ENCODE peak calls at places on chromosomes 13 and 19, in four cellular contexts. One of them, this sample, is unnamed.

GRCh38 chr19:55088543-55089265 is 13.0 kb downstream of the EPS8L1 start:
- DNase-seq in SK-N-SH: peak
- DNase-seq in mucosa of descending colon: peak
- DNase-seq in pancreas: peak
- DNase-seq in this sample: peak

GRCh38 chr19:45687599-45687998 is 4.2 kb downstream of the SNRPD2 start:
- DNase-seq in mucosa of descending colon: no peak
- DNase-seq in SK-N-SH: no peak
- DNase-seq in pancreas: no peak
- DNase-seq in this sample: no peak

GRCh38 chr19:58518261-58519086 is 1.1 kb downstream of the ZBTB45 start:
- DNase-seq in pancreas: no peak
- DNase-seq in SK-N-SH: peak
- DNase-seq in mucosa of descending colon: peak
- DNase-seq in this sample: no peak

GRCh38 chr13:46388846-46389245 is 1.8 kb upstream of the RUBCNL start:
- DNase-seq in mucosa of descending colon: no peak
- DNase-seq in pancreas: no peak
- DNase-seq in SK-N-SH: no peak
- DNase-seq in this sample: no peak

GRCh38 chr19:7845390-7846179 is 15.6 kb downstream of the EVI5L start:
- DNase-seq in pancreas: no peak
- DNase-seq in mucosa of descending colon: no peak
- DNase-seq in SK-N-SH: no peak
- DNase-seq in this sample: no peak

GRCh38 chr13:98557934-98558630 is 18.8 kb downstream of the STK24 start:
- DNase-seq in SK-N-SH: no peak
- DNase-seq in pancreas: no peak
- DNase-seq in mucosa of descending colon: no peak
- DNase-seq in this sample: no peak

GRCh38 chr13:51832471-51833152 is 12.4 kb downstream of the TMEM272 start:
- DNase-seq in mucosa of descending colon: no peak
- DNase-seq in SK-N-SH: peak
- DNase-seq in pancreas: no peak
- DNase-seq in this sample: peak

GRCh38 chr13:79626924-79627323 is 146.0 kb downstream of the NDFIP2 start:
- DNase-seq in pancreas: no peak
- DNase-seq in SK-N-SH: no peak
- DNase-seq in mucosa of descending colon: no peak
- DNase-seq in this sample: no peak

GRCh38 chr19:13841339-13842293 is 35.3 kb upstream of the NANOS3 start:
- DNase-seq in SK-N-SH: peak
- DNase-seq in pancreas: peak
- DNase-seq in mucosa of descending colon: peak
- DNase-seq in this sample: peak

GRCh38 chr19:8069116-8069973 is 16.8 kb downstream of the CCL25 start:
- DNase-seq in pancreas: no peak
- DNase-seq in mucosa of descending colon: no peak
- DNase-seq in SK-N-SH: peak
- DNase-seq in this sample: no peak

GRCh38 chr13:99380921-99381645 is 73.9 kb upstream of the GPR183 start:
- DNase-seq in SK-N-SH: no peak
- DNase-seq in mucosa of descending colon: no peak
- DNase-seq in pancreas: no peak
- DNase-seq in this sample: no peak

GRCh38 chr13:98103942-98104880 is 38.7 kb upstream of the FARP1 start:
- DNase-seq in SK-N-SH: peak
- DNase-seq in pancreas: no peak
- DNase-seq in mucosa of descending colon: no peak
- DNase-seq in this sample: no peak

GRCh38 chr13:108915634-108916497 is 286.5 kb downstream of the MYO16 start:
- DNase-seq in mucosa of descending colon: peak
- DNase-seq in pancreas: peak
- DNase-seq in SK-N-SH: no peak
- DNase-seq in this sample: peak

GRCh38 chr13:57270493-57270892 is 103.5 kb downstream of the PRR20E start:
- DNase-seq in mucosa of descending colon: no peak
- DNase-seq in pancreas: no peak
- DNase-seq in SK-N-SH: no peak
- DNase-seq in this sample: no peak

GRCh38 chr13:42110410-42111155 is 62.1 kb downstream of the DGKH start:
- DNase-seq in SK-N-SH: peak
- DNase-seq in mucosa of descending colon: no peak
- DNase-seq in pancreas: no peak
- DNase-seq in this sample: no peak

GRCh38 chr13:44815507-44816074 is 173.7 kb downstream of the NUFIP1 start:
- DNase-seq in mucosa of descending colon: no peak
- DNase-seq in SK-N-SH: no peak
- DNase-seq in pancreas: no peak
- DNase-seq in this sample: peak

GRCh38 chr13:99374994-99375805 is 68.0 kb upstream of the GPR183 start:
- DNase-seq in mucosa of descending colon: peak
- DNase-seq in pancreas: no peak
- DNase-seq in SK-N-SH: no peak
- DNase-seq in this sample: peak

GRCh38 chr13:102913924-102914628 is 68.2 kb downstream of the ERCC5 start:
- DNase-seq in mucosa of descending colon: no peak
- DNase-seq in pancreas: no peak
- DNase-seq in SK-N-SH: no peak
- DNase-seq in this sample: peak

GRCh38 chr13:51960766-51961165 is 50.5 kb downstream of the ATP7B start:
- DNase-seq in pancreas: no peak
- DNase-seq in mucosa of descending colon: no peak
- DNase-seq in SK-N-SH: no peak
- DNase-seq in this sample: no peak

GRCh38 chr13:47426126-47426849 is 529.4 kb upstream of the HTR2A start:
- DNase-seq in SK-N-SH: no peak
- DNase-seq in mucosa of descending colon: no peak
- DNase-seq in pancreas: no peak
- DNase-seq in this sample: peak

GRCh38 chr19:55086730-55087541 is 11.3 kb downstream of the EPS8L1 start:
- DNase-seq in SK-N-SH: peak
- DNase-seq in mucosa of descending colon: peak
- DNase-seq in pancreas: peak
- DNase-seq in this sample: peak

GRCh38 chr13:78655906-78656305 is 3.0 kb downstream of the OBI1 start:
- DNase-seq in mucosa of descending colon: no peak
- DNase-seq in SK-N-SH: no peak
- DNase-seq in pancreas: no peak
- DNase-seq in this sample: no peak

GRCh38 chr19:35643255-35644205 is 2.0 kb downstream of the ETV2 start:
- DNase-seq in pancreas: peak
- DNase-seq in SK-N-SH: peak
- DNase-seq in mucosa of descending colon: peak
- DNase-seq in this sample: peak

GRCh38 chr19:1265611-1266115 is 3.5 kb upstream of the CIRBP start:
- DNase-seq in pancreas: no peak
- DNase-seq in mucosa of descending colon: peak
- DNase-seq in SK-N-SH: no peak
- DNase-seq in this sample: peak

GRCh38 chr13:21670006-21670882 is 629 bp upstream of the FGF9 start:
- DNase-seq in SK-N-SH: peak
- DNase-seq in pancreas: peak
- DNase-seq in mucosa of descending colon: peak
- DNase-seq in this sample: peak

GRCh38 chr13:110306340-110306959 is 507 bp downstream of the COL4A1 start:
- DNase-seq in mucosa of descending colon: no peak
- DNase-seq in pancreas: no peak
- DNase-seq in SK-N-SH: peak
- DNase-seq in this sample: no peak

GRCh38 chr19:2481466-2481865 is 5.5 kb downstream of the GADD45B start:
- DNase-seq in mucosa of descending colon: no peak
- DNase-seq in SK-N-SH: no peak
- DNase-seq in pancreas: no peak
- DNase-seq in this sample: no peak

GRCh38 chr19:2478756-2479555 is 3.0 kb downstream of the GADD45B start:
- DNase-seq in SK-N-SH: no peak
- DNase-seq in pancreas: peak
- DNase-seq in mucosa of descending colon: peak
- DNase-seq in this sample: peak

GRCh38 chr19:2477732-2478191 is 1.8 kb downstream of the GADD45B start:
- DNase-seq in pancreas: no peak
- DNase-seq in mucosa of descending colon: peak
- DNase-seq in SK-N-SH: no peak
- DNase-seq in this sample: no peak

GRCh38 chr19:2478324-2478755 is 2.4 kb downstream of the GADD45B start:
- DNase-seq in mucosa of descending colon: peak
- DNase-seq in pancreas: peak
- DNase-seq in SK-N-SH: peak
- DNase-seq in this sample: peak

GRCh38 chr19:2479556-2480194 is 3.7 kb downstream of the GADD45B start:
- DNase-seq in SK-N-SH: no peak
- DNase-seq in pancreas: no peak
- DNase-seq in mucosa of descending colon: no peak
- DNase-seq in this sample: no peak
- TF ChIP-seq CTCF in SK-N-SH: no peak
- TF ChIP-seq CTCF in pancreas: no peak
- TF ChIP-seq CTCF in mucosa of descending colon: no peak
- TF ChIP-seq CTCF in this sample: no peak

GRCh38 chr19:41569481-41570150 is 6.3 kb upstream of the CEACAM21 start:
- DNase-seq in SK-N-SH: no peak
- DNase-seq in pancreas: no peak
- DNase-seq in mucosa of descending colon: no peak
- DNase-seq in this sample: no peak

GRCh38 chr19:41575998-41576397 is at the start of gene CEACAM21:
- DNase-seq in SK-N-SH: no peak
- DNase-seq in pancreas: no peak
- DNase-seq in mucosa of descending colon: peak
- DNase-seq in this sample: peak

GRCh38 chr19:41565384-41565730 is 10.6 kb upstream of the CEACAM21 start:
- DNase-seq in SK-N-SH: no peak
- DNase-seq in pancreas: no peak
- DNase-seq in mucosa of descending colon: no peak
- DNase-seq in this sample: no peak

GRCh38 chr19:41570179-41570578 is 5.8 kb upstream of the CEACAM21 start:
- DNase-seq in pancreas: no peak
- DNase-seq in SK-N-SH: no peak
- DNase-seq in mucosa of descending colon: no peak
- DNase-seq in this sample: no peak

DNA sequence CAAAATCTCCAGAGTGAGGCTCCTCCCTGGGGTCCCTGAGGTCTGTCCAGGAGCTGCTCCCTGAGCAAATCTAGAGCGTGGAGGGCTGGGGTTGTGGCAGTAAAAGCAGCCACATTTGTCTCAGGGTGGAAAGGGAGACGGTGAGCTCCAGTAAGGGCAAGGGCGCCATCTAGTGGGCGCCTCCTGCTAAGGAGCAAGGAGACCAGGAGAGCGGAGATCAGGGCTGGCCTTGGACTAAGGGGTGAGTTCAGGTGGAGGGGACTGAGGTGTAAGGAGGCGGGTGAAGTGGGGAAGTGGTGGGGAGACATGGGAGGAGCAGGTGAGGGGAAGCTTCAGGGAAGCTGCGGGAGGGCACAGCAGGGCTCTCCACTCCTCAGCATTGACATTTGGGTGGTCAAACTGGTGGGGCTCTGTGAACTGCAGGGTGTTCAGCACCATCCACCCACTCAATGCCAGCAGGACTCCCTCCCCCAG is 5.3 kb upstream of the CEACAM21 start:
- DNase-seq in pancreas: peak
- DNase-seq in SK-N-SH: peak
- DNase-seq in mucosa of descending colon: peak
- DNase-seq in this sample: peak
- TF ChIP-seq CTCF in pancreas: peak
- TF ChIP-seq CTCF in SK-N-SH: peak
- TF ChIP-seq CTCF in mucosa of descending colon: peak
- TF ChIP-seq CTCF in this sample: peak

DNA sequence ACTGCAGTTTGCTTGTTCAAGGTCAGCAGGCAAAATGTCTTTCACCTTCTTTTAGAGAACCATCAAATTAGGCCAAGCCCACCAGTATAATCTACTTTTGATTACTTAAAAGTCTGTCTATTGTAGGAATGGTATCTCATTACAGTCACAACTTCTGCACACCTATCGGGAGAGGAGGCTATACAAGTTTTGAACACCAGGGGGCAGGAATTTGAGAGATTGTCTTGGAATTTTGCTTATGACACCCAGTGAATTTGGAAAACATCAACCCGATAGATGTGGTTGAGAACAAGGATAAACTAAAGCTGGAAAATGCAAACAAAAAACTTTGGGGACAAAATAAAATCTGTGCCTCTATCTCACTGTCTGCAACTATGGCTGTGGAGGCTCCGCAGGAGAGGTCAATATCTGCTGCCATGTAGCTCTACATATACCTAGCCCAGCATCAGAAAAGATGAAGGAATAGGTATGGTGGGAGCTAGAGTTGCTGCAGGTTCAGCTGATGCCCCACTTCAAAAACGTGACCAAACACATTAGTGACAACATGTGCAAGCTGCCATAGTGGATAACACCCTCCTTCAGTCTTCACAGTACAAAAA is 1299.2 kb upstream of the SPRY2 start:
- DNase-seq in pancreas: no peak
- DNase-seq in SK-N-SH: peak
- DNase-seq in mucosa of descending colon: no peak
- DNase-seq in this sample: no peak
- TF ChIP-seq CTCF in pancreas: no peak
- TF ChIP-seq CTCF in SK-N-SH: peak
- TF ChIP-seq CTCF in mucosa of descending colon: no peak
- TF ChIP-seq CTCF in this sample: no peak

DNA sequence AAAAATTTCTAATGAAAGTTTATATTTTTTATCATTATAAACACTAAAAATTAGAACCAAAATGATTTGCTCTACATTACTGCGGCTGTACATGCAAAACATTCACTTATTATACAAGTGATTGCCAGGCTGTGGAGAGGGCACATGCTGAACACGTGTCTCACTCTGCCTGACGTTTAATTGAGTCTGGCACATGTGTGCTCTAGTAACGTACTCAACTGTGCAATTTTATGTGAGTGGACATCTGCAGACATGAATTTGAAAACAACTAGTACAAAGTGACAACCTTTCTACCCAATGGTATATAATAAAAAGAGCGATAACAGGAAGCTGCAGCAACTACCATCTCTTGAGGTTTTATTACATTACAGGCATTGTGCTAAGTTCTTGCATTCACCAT is 341.4 kb downstream of the KLF12 start:
- DNase-seq in pancreas: no peak
- DNase-seq in SK-N-SH: no peak
- DNase-seq in mucosa of descending colon: no peak
- DNase-seq in this sample: no peak
- TF ChIP-seq CTCF in pancreas: no peak
- TF ChIP-seq CTCF in SK-N-SH: no peak
- TF ChIP-seq CTCF in mucosa of descending colon: no peak
- TF ChIP-seq CTCF in this sample: no peak

DNA sequence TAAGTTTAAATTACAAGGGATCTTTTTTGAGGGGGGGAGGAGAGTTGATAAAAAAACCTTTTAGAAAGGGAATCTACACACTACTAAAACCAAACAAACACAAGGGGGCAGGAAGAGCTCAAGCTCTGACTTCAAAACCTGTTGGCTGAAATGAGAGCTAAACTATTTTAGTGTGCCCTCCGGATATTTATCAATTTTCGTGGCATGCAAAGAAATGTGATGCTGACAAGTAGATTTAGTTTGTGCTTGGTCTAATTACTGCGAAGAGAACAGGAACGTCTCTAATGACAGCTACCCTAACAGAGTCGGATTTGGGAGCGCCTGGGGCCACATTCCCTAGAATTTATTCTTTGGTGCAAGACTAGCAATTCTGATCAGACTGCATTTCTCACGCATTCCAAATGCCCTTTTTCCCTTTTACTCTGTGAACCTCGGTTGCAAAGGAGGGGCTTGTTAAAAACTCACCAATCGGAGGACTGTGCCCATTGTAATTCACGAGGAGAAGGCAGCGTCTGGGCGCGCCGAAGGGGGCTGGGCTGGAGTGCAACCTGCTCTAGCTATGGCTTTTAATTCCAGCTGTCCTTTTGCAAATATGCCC is 804 bp upstream of the FREM2 start:
- DNase-seq in pancreas: no peak
- DNase-seq in SK-N-SH: peak
- DNase-seq in mucosa of descending colon: no peak
- DNase-seq in this sample: no peak
- TF ChIP-seq CTCF in pancreas: peak
- TF ChIP-seq CTCF in SK-N-SH: peak
- TF ChIP-seq CTCF in mucosa of descending colon: no peak
- TF ChIP-seq CTCF in this sample: no peak